ENCODE peak calls at places on chromosomes 1 and 21, in five cellular contexts. One of them, this sample, is unnamed.

GRCh38 chr1:151611832-151612505 is at the start of gene SNX27:
- DNase-seq in CD8-positive, alpha-beta T cell: peak
- DNase-seq in mesothelial cell of epicardium: peak
- DNase-seq in endodermal cell: peak
- DNase-seq in GM12864: peak
- DNase-seq in this sample: peak

GRCh38 chr1:234893359-234893724 is 235.3 kb downstream of the TOMM20 start:
- DNase-seq in CD8-positive, alpha-beta T cell: no peak
- DNase-seq in mesothelial cell of epicardium: no peak
- DNase-seq in endodermal cell: no peak
- DNase-seq in GM12864: no peak
- DNase-seq in this sample: no peak

GRCh38 chr1:204532832-204533231 is 16.6 kb downstream of the MDM4 start:
- DNase-seq in CD8-positive, alpha-beta T cell: no peak
- DNase-seq in mesothelial cell of epicardium: no peak
- DNase-seq in endodermal cell: no peak
- DNase-seq in GM12864: no peak
- DNase-seq in this sample: no peak

GRCh38 chr1:77416692-77417450 is 135.1 kb downstream of the AK5 start:
- DNase-seq in CD8-positive, alpha-beta T cell: no peak
- DNase-seq in mesothelial cell of epicardium: no peak
- DNase-seq in endodermal cell: no peak
- DNase-seq in GM12864: no peak
- DNase-seq in this sample: no peak

GRCh38 chr1:28243685-28244439 is 7.9 kb downstream of the ATP5IF1 start:
- DNase-seq in CD8-positive, alpha-beta T cell: no peak
- DNase-seq in mesothelial cell of epicardium: no peak
- DNase-seq in endodermal cell: no peak
- DNase-seq in GM12864: no peak
- DNase-seq in this sample: no peak

GRCh38 chr1:184329962-184330868 is 56.6 kb upstream of the C1orf21 start:
- DNase-seq in CD8-positive, alpha-beta T cell: no peak
- DNase-seq in mesothelial cell of epicardium: no peak
- DNase-seq in endodermal cell: no peak
- DNase-seq in GM12864: no peak
- DNase-seq in this sample: no peak

GRCh38 chr21:31354604-31355443 is 10.8 kb upstream of the TIAM1 start:
- DNase-seq in CD8-positive, alpha-beta T cell: peak
- DNase-seq in mesothelial cell of epicardium: no peak
- DNase-seq in endodermal cell: no peak
- DNase-seq in GM12864: no peak
- DNase-seq in this sample: peak

GRCh38 chr1:7810395-7810794 is 26.3 kb downstream of the PER3 start:
- DNase-seq in CD8-positive, alpha-beta T cell: no peak
- DNase-seq in mesothelial cell of epicardium: no peak
- DNase-seq in endodermal cell: no peak
- DNase-seq in GM12864: no peak
- DNase-seq in this sample: peak

GRCh38 chr1:35570589-35571137 is 2.5 kb upstream of the TFAP2E start:
- DNase-seq in CD8-positive, alpha-beta T cell: no peak
- DNase-seq in mesothelial cell of epicardium: no peak
- DNase-seq in endodermal cell: no peak
- DNase-seq in GM12864: no peak
- DNase-seq in this sample: no peak

GRCh38 chr1:169371400-169371799 is 3.4 kb downstream of the BLZF1 start:
- DNase-seq in CD8-positive, alpha-beta T cell: no peak
- DNase-seq in mesothelial cell of epicardium: no peak
- DNase-seq in endodermal cell: no peak
- DNase-seq in GM12864: no peak
- DNase-seq in this sample: no peak

GRCh38 chr1:204153667-204154066 is 1.8 kb upstream of the ETNK2 start:
- DNase-seq in CD8-positive, alpha-beta T cell: no peak
- DNase-seq in mesothelial cell of epicardium: no peak
- DNase-seq in endodermal cell: no peak
- DNase-seq in GM12864: no peak
- DNase-seq in this sample: no peak

GRCh38 chr1:188937965-188938551 is 1539.6 kb downstream of the BRINP3 start:
- DNase-seq in CD8-positive, alpha-beta T cell: no peak
- DNase-seq in mesothelial cell of epicardium: no peak
- DNase-seq in endodermal cell: peak
- DNase-seq in GM12864: no peak
- DNase-seq in this sample: no peak
- TF ChIP-seq CTCF in CD8-positive, alpha-beta T cell: no peak
- TF ChIP-seq CTCF in mesothelial cell of epicardium: no peak
- TF ChIP-seq CTCF in endodermal cell: peak
- TF ChIP-seq CTCF in GM12864: no peak
- TF ChIP-seq CTCF in this sample: peak

DNA sequence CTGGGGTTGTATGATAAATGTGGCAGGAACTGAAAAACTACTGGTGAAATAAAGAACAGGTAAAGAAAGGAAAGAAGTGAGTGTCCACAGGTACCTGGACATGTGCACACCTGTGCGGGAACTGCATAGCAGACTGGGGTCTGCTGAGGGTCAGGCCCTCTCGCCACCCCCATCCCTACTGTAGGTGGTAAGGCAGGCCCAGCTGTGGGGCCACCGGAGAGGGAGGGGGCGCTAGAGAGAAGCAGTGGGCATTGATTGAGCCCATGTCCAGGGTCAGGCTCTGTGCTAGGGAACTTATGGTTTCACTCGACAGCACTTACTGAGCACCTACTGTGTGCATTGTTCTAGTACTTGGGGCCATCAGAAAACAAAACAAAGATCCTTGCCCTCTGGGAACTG is 400.5 kb downstream of the MATN1 start:
- DNase-seq in CD8-positive, alpha-beta T cell: no peak
- DNase-seq in mesothelial cell of epicardium: no peak
- DNase-seq in endodermal cell: peak
- DNase-seq in GM12864: no peak
- DNase-seq in this sample: no peak
- TF ChIP-seq CTCF in CD8-positive, alpha-beta T cell: no peak
- TF ChIP-seq CTCF in mesothelial cell of epicardium: no peak
- TF ChIP-seq CTCF in endodermal cell: peak
- TF ChIP-seq CTCF in GM12864: peak
- TF ChIP-seq CTCF in this sample: peak

GRCh38 chr1:10916991-10917390 is 95.5 kb upstream of the TARDBP start:
- DNase-seq in CD8-positive, alpha-beta T cell: no peak
- DNase-seq in mesothelial cell of epicardium: no peak
- DNase-seq in endodermal cell: no peak
- DNase-seq in GM12864: no peak
- DNase-seq in this sample: no peak

GRCh38 chr1:10920063-10920626 is 92.3 kb upstream of the TARDBP start:
- DNase-seq in CD8-positive, alpha-beta T cell: no peak
- DNase-seq in mesothelial cell of epicardium: no peak
- DNase-seq in endodermal cell: peak
- DNase-seq in GM12864: no peak
- DNase-seq in this sample: no peak

GRCh38 chr1:10916311-10916710 is 96.1 kb upstream of the TARDBP start:
- DNase-seq in CD8-positive, alpha-beta T cell: no peak
- DNase-seq in mesothelial cell of epicardium: no peak
- DNase-seq in endodermal cell: no peak
- DNase-seq in GM12864: no peak
- DNase-seq in this sample: no peak

GRCh38 chr1:10917513-10918454 is 94.7 kb upstream of the TARDBP start:
- DNase-seq in CD8-positive, alpha-beta T cell: peak
- DNase-seq in mesothelial cell of epicardium: no peak
- DNase-seq in endodermal cell: no peak
- DNase-seq in GM12864: no peak
- DNase-seq in this sample: no peak

DNA sequence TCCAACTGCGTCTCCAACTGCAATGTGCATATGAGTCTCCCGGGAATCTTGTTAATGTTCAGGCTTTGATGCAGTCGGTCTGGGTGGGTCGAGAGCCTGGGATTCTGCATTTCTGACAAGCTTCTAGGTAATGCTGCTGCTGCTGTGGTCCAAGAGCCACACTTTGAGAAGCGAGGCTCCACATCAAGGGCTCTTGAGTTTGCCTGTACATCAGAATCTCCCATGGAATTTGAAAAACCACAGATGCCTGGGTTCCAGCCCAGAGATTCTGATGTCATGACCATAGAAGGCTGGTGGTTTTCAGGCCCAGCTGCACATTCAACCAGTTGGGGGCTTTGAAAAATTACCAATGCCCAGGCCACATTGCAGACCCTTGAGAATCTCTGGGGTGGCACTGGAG is 93.9 kb upstream of the TARDBP start:
- DNase-seq in CD8-positive, alpha-beta T cell: no peak
- DNase-seq in mesothelial cell of epicardium: no peak
- DNase-seq in endodermal cell: no peak
- DNase-seq in GM12864: no peak
- DNase-seq in this sample: no peak
- TF ChIP-seq CTCF in CD8-positive, alpha-beta T cell: no peak
- TF ChIP-seq CTCF in mesothelial cell of epicardium: no peak
- TF ChIP-seq CTCF in endodermal cell: no peak
- TF ChIP-seq CTCF in GM12864: no peak
- TF ChIP-seq CTCF in this sample: no peak

GRCh38 chr1:231166398-231166797 is 4.5 kb downstream of the TRIM67 start:
- DNase-seq in CD8-positive, alpha-beta T cell: no peak
- DNase-seq in mesothelial cell of epicardium: no peak
- DNase-seq in endodermal cell: no peak
- DNase-seq in GM12864: no peak
- DNase-seq in this sample: no peak

GRCh38 chr1:231172411-231172810 is 10.6 kb downstream of the TRIM67 start:
- DNase-seq in CD8-positive, alpha-beta T cell: no peak
- DNase-seq in mesothelial cell of epicardium: no peak
- DNase-seq in endodermal cell: no peak
- DNase-seq in GM12864: no peak
- DNase-seq in this sample: no peak

GRCh38 chr1:231165371-231165770 is 3.5 kb downstream of the TRIM67 start:
- DNase-seq in CD8-positive, alpha-beta T cell: no peak
- DNase-seq in mesothelial cell of epicardium: no peak
- DNase-seq in endodermal cell: no peak
- DNase-seq in GM12864: no peak
- DNase-seq in this sample: no peak

GRCh38 chr1:231171623-231172197 is 9.9 kb downstream of the TRIM67 start:
- DNase-seq in CD8-positive, alpha-beta T cell: no peak
- DNase-seq in mesothelial cell of epicardium: no peak
- DNase-seq in endodermal cell: no peak
- DNase-seq in GM12864: no peak
- DNase-seq in this sample: no peak

GRCh38 chr1:231170875-231171274 is 9.0 kb downstream of the TRIM67 start:
- DNase-seq in CD8-positive, alpha-beta T cell: no peak
- DNase-seq in mesothelial cell of epicardium: no peak
- DNase-seq in endodermal cell: peak
- DNase-seq in GM12864: no peak
- DNase-seq in this sample: no peak
- TF ChIP-seq CTCF in CD8-positive, alpha-beta T cell: no peak
- TF ChIP-seq CTCF in mesothelial cell of epicardium: no peak
- TF ChIP-seq CTCF in endodermal cell: peak
- TF ChIP-seq CTCF in GM12864: peak
- TF ChIP-seq CTCF in this sample: peak

DNA sequence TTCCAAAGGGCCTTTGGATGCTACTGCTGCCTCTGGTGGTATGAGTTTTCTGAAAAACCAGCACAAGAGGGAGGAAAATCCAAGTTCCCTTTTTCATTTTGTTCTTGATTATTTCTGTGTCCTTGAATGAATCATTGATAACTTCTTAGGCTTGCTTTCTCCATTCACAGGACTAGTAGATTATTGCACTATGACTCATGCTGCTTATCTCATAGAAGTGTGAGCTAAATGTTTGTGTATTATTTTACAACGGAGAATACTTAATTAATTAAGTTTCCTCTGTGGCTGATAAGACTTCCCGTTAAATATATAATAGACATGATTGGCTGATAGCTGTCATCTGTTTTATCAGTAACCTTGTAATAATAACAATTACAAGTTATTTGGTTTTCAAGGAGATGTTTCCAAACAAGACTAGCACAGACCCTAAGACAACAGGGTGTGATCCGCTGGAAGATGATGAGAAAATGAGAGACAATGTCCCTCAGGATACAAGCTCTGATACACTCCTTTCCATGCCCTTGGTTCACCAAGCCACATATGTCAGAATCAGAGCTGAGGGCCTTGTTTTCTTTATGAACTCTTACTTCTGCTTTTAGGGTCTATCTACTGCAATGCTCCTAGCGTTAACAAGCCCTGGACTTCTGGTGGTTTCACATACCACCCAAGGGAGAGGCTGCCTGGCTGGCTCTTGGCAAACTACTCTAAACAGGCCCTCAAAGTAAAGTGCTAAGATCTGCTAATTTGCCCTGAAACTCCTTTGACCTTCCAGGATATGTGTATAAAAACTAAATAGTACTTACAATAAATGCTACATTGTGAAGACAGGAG is 1078.3 kb downstream of the TTLL7 start:
- DNase-seq in CD8-positive, alpha-beta T cell: no peak
- DNase-seq in mesothelial cell of epicardium: no peak
- DNase-seq in endodermal cell: no peak
- DNase-seq in GM12864: no peak
- DNase-seq in this sample: no peak
- TF ChIP-seq CTCF in CD8-positive, alpha-beta T cell: no peak
- TF ChIP-seq CTCF in mesothelial cell of epicardium: no peak
- TF ChIP-seq CTCF in endodermal cell: peak
- TF ChIP-seq CTCF in GM12864: no peak
- TF ChIP-seq CTCF in this sample: no peak